ENCODE peak calls at places on chromosomes 7 and 10, in four cellular contexts. I, Y, L and O are unnamed samples.

GRCh38 chr10:77004917-77005564 is 632.6 kb downstream of the KCNMA1 start:
- DNase-seq in I (peak; percentile 33), Y (no peak), L (no peak), O (peak; percentile 61)

GRCh38 chr7:142181211-142181610 is 69.7 kb downstream of the MGAM2 start:
- DNase-seq in I (no peak), Y (no peak), L (no peak), O (no peak)

GRCh38 chr7:157484411-157485081 is 147.7 kb downstream of the DNAJB6 start:
- DNase-seq in I (no peak), Y (peak; percentile 48), L (no peak), O (no peak)

GRCh38 chr10:25522946-25523608 is 348.3 kb downstream of the GPR158 start:
- DNase-seq in I (no peak), Y (no peak), L (no peak), O (no peak)

GRCh38 chr10:24552346-24553016 is 171.2 kb downstream of the ARHGAP21 start:
- DNase-seq in I (peak; percentile 92), Y (no peak), L (no peak), O (peak; percentile 75)

GRCh38 chr10:132974249-132974796 is 32.0 kb upstream of the CFAP46 start:
- DNase-seq in I (no peak), Y (peak; percentile 53), L (peak; percentile 49), O (no peak)

GRCh38 chr10:125692932-125693847 is 10.2 kb upstream of the TEX36 start:
- DNase-seq in I (no peak), Y (no peak), L (no peak), O (no peak)

GRCh38 chr10:93821051-93821772 is 63.5 kb downstream of the LGI1 start:
- DNase-seq in I (no peak), Y (no peak), L (no peak), O (peak; percentile 25)

GRCh38 chr10:124486635-124487034 is 25.0 kb downstream of the LHPP start:
- DNase-seq in I (no peak), Y (no peak), L (no peak), O (no peak)

GRCh38 chr10:17838080-17838634 is 29.0 kb downstream of the MRC1 start:
- DNase-seq in I (no peak), Y (no peak), L (no peak), O (no peak)

GRCh38 chr10:84588426-84588825 is 260.0 kb downstream of the CCSER2 start:
- DNase-seq in I (no peak), Y (no peak), L (no peak), O (no peak)

GRCh38 chr7:79636849-79637248 is 183.4 kb upstream of the MAGI2 start:
- DNase-seq in I (no peak), Y (no peak), L (no peak), O (no peak)

GRCh38 chr10:51244739-51245138 is 170.5 kb downstream of the PRKG1 start:
- DNase-seq in I (no peak), Y (no peak), L (no peak), O (no peak)

GRCh38 chr10:33609546-33609945 is 275.1 kb upstream of the NRP1 start:
- DNase-seq in I (no peak), Y (no peak), L (no peak), O (peak; percentile 14)

GRCh38 chr10:105679781-105680180 is 1038.7 kb downstream of the SORCS3 start:
- DNase-seq in I (no peak), Y (no peak), L (no peak), O (no peak)

GRCh38 chr7:100132697-100133137 is 6.0 kb downstream of the MBLAC1 start:
- DNase-seq in I (peak; percentile 79), Y (no peak), L (no peak), O (peak; percentile 77)

GRCh38 chr10:11757820-11758463 is 15.8 kb downstream of the ECHDC3 start:
- DNase-seq in I (peak; percentile 93), Y (peak; percentile 91), L (peak; percentile 79), O (peak; percentile 89)

GRCh38 chr10:103057980-103058568 is 135.0 kb downstream of the NT5C2 start:
- DNase-seq in I (no peak), Y (no peak), L (no peak), O (no peak)

GRCh38 chr10:5591336-5591824 is 66.6 kb downstream of the CALML3 start:
- DNase-seq in I (no peak), Y (no peak), L (peak; percentile 29), O (no peak)

GRCh38 chr10:122206471-122207065 is 64.5 kb upstream of the BTBD16 start:
- DNase-seq in I (no peak), Y (no peak), L (no peak), O (peak; percentile 16)

GRCh38 chr10:28532223-28532508 is 752 bp upstream of the WAC start:
- DNase-seq in I (peak; percentile 52), Y (no peak), L (peak; percentile 51), O (peak; percentile 23)

GRCh38 chr7:116632349-116632748 is 39.6 kb upstream of the MET start:
- DNase-seq in I (no peak), Y (no peak), L (no peak), O (no peak)

GRCh38 chr7:18896343-18896975 is 221.0 kb downstream of the TWIST1 start:
- DNase-seq in I (no peak), Y (no peak), L (no peak), O (no peak)

GRCh38 chr7:2894118-2894940 is 50.2 kb upstream of the GNA12 start:
- DNase-seq in I (no peak), Y (no peak), L (no peak), O (no peak)

GRCh38 chr10:78515037-78515872 is 481.6 kb downstream of the RPS24 start:
- DNase-seq in I (peak; percentile 18), Y (no peak), L (no peak), O (peak; percentile 28)

GRCh38 chr10:89073719-89074118 is 83.1 kb downstream of the FAS start:
- DNase-seq in I (no peak), Y (no peak), L (no peak), O (no peak)

GRCh38 chr7:142385528-142386340 is 127.9 kb upstream of the PRSS58 start:
- DNase-seq in I (peak; percentile 63), Y (no peak), L (no peak), O (peak; percentile 41)

GRCh38 chr10:93451244-93451947 is 30.7 kb downstream of the MYOF start:
- DNase-seq in I (no peak), Y (no peak), L (no peak), O (no peak)

GRCh38 chr7:4042402-4042801 is 639.7 kb upstream of the FOXK1 start:
- DNase-seq in I (no peak), Y (no peak), L (no peak), O (no peak)

GRCh38 chr7:66356277-66356721 is 151.2 kb downstream of the TPST1 start:
- DNase-seq in I (peak; percentile 34), Y (no peak), L (no peak), O (peak; percentile 70)

GRCh38 chr10:95501203-95502094 is 59.7 kb downstream of the SORBS1 start:
- DNase-seq in I (no peak), Y (no peak), L (no peak), O (no peak)

GRCh38 chr10:70902659-70903261 is 14.4 kb upstream of the PCBD1 start:
- DNase-seq in I (no peak), Y (no peak), L (no peak), O (no peak)
- TF ChIP-seq CTCF in I (no peak), Y (no peak), L (no peak), O (no peak)

GRCh38 chr7:22429386-22429785 is 70.6 kb downstream of the STEAP1B start:
- DNase-seq in I (no peak), Y (no peak), L (no peak), O (peak; percentile 76)
- H3K27ac ChIP-seq in I (no peak overlapping the region), Y (no peak overlapping the region), L (no peak overlapping the region), O (no peak overlapping the region)

GRCh38 chr7:73522081-73522818 is at the start of gene BAZ1B:
- DNase-seq in I (peak; percentile 98), Y (peak; percentile 99), L (peak; percentile 98), O (peak; percentile 99)
- TF ChIP-seq CTCF in I (no peak), Y (no peak), L (peak; percentile 46), O (no peak)

GRCh38 chr10:127939786-127940330 is 33.0 kb downstream of the PTPRE start:
- DNase-seq in I (no peak), Y (peak; percentile 32), L (no peak), O (no peak)
- H3K27ac ChIP-seq in I (no peak overlapping the region), Y (no peak overlapping the region), L (no peak overlapping the region), O (peak overlapping the region; percentile 44)

GRCh38 chr10:14953452-14954000 is 370 bp downstream of the DCLRE1C start:
- DNase-seq in I (peak; percentile 48), Y (peak; percentile 77), L (no peak), O (peak; percentile 34)
- TF ChIP-seq CTCF in I (no peak), Y (no peak), L (no peak), O (no peak)

DNA sequence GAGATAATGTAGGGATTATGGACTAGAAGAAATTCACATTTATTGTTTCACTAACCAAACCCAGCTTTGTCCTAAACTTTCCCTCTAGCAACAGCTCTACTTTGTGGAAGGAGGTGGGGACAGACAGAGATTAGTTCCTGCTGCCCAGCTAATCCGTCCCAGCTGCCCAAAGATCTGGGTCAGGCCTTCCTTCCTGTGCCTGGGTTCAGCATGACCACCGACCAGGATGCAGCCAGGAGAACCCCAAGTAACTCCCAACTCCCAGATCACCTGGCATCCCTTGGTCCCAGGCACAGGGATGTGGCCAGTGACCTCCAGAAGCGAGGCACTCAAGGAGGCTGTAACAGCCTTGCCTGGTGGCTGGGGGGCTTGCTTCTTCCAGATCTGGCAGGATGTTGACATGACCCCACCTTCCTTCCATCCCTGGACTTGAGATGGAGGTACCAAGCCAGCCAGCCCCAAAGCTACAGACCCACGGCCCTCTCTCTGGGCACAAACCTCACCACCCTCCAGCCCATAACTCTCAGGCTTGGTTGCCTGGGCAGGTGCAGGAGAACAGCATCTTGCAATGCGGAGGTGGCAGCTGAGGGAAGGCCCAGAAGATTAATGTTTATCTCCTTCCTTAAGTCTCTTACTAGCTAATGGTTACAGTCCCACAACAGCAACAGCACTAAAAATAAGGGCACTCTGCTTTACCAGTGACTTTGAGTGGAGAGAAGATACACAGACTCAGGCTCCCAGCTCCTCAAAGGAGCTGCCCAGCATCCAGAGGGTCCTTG is 11.1 kb downstream of the CAMK2G start:
- DNase-seq in I (no peak), Y (peak; percentile 53), L (no peak), O (no peak)
- H3K27ac ChIP-seq in I (no peak overlapping the region), Y (peak overlapping the region; percentile 83), L (peak overlapping the region; percentile 86), O (peak overlapping the region; percentile 11)